ENCODE peak calls at places on chromosome 12, in seven cellular contexts. One of them, this sample, is unnamed.

GRCh38 chr12:81896771-81897170 is 137.6 kb upstream of the PPFIA2 start:
- DNase-seq in M059J: no peak
- DNase-seq in T-cell: no peak
- DNase-seq in fibroblast of gingiva: no peak
- DNase-seq in aorta: no peak
- DNase-seq in fibroblast of the conjunctiva: no peak
- DNase-seq in germinal center: no peak
- DNase-seq in this sample: no peak

GRCh38 chr12:12715459-12716150 is 1.6 kb upstream of the CDKN1B start:
- DNase-seq in M059J: peak; percentile 39
- DNase-seq in T-cell: no peak
- DNase-seq in fibroblast of gingiva: no peak
- DNase-seq in aorta: no peak
- DNase-seq in fibroblast of the conjunctiva: no peak
- DNase-seq in germinal center: no peak
- DNase-seq in this sample: no peak

GRCh38 chr12:112869091-112869490 is 37.7 kb upstream of the OAS1 start:
- DNase-seq in M059J: no peak
- DNase-seq in T-cell: no peak
- DNase-seq in fibroblast of gingiva: no peak
- DNase-seq in aorta: no peak
- DNase-seq in fibroblast of the conjunctiva: no peak
- DNase-seq in germinal center: no peak
- DNase-seq in this sample: no peak

GRCh38 chr12:66803972-66804371 is 125.1 kb upstream of the GRIP1 start:
- DNase-seq in M059J: no peak
- DNase-seq in T-cell: no peak
- DNase-seq in fibroblast of gingiva: no peak
- DNase-seq in aorta: no peak
- DNase-seq in fibroblast of the conjunctiva: no peak
- DNase-seq in germinal center: no peak
- DNase-seq in this sample: no peak

GRCh38 chr12:131122631-131123030 is 168.9 kb downstream of the ADGRD1 start:
- DNase-seq in M059J: no peak
- DNase-seq in T-cell: no peak
- DNase-seq in fibroblast of gingiva: no peak
- DNase-seq in aorta: peak; percentile 31
- DNase-seq in fibroblast of the conjunctiva: no peak
- DNase-seq in germinal center: no peak
- DNase-seq in this sample: no peak

GRCh38 chr12:98262886-98263285 is 252.5 kb upstream of the TMPO start:
- DNase-seq in M059J: no peak
- DNase-seq in T-cell: no peak
- DNase-seq in fibroblast of gingiva: no peak
- DNase-seq in aorta: no peak
- DNase-seq in fibroblast of the conjunctiva: no peak
- DNase-seq in germinal center: no peak
- DNase-seq in this sample: no peak

GRCh38 chr12:109182041-109182839 is 65.9 kb downstream of the ACACB start:
- DNase-seq in M059J: peak; percentile 60
- DNase-seq in T-cell: no peak
- DNase-seq in fibroblast of gingiva: peak; percentile 53
- DNase-seq in aorta: peak; percentile 16
- DNase-seq in fibroblast of the conjunctiva: no peak
- DNase-seq in germinal center: no peak
- DNase-seq in this sample: no peak

GRCh38 chr12:71312767-71313375 is 126.7 kb upstream of the LGR5 start:
- DNase-seq in M059J: peak; percentile 1
- DNase-seq in T-cell: no peak
- DNase-seq in fibroblast of gingiva: peak; percentile 19
- DNase-seq in aorta: no peak
- DNase-seq in fibroblast of the conjunctiva: no peak
- DNase-seq in germinal center: no peak
- DNase-seq in this sample: no peak

GRCh38 chr12:6684609-6685008 is 4.6 kb downstream of the ZNF384 start:
- DNase-seq in M059J: peak; percentile 44
- DNase-seq in T-cell: peak; percentile 27
- DNase-seq in fibroblast of gingiva: no peak
- DNase-seq in aorta: no peak
- DNase-seq in fibroblast of the conjunctiva: peak; percentile 5
- DNase-seq in germinal center: peak; percentile 27
- DNase-seq in this sample: no peak